ENCODE peak calls at places on chromosomes 12 and 14, in five cellular contexts. V is ovary; Y is kidney epithelial cell; S is fibroblast of mammary gland; J is CD8-positive, alpha-beta T cell. A is an unnamed sample.

GRCh38 chr14:106039400-106039799 is 513.0 kb downstream of the TMEM121 start:
- DNase-seq in J (peak), Y (no peak), S (peak), V (no peak), A (no peak)

GRCh38 chr12:52370906-52371608 is 3.8 kb upstream of the KRT85 start:
- DNase-seq in V (peak), J (no peak), Y (peak), S (peak), A (peak)

GRCh38 chr14:102226356-102227125 is 78.4 kb downstream of the MOK start:
- DNase-seq in V (no peak), J (no peak), S (no peak), Y (no peak), A (no peak)

GRCh38 chr14:69398053-69398817 is at the start of the genes ERH and SLC39A9:
- DNase-seq in S (peak), V (peak), J (peak), Y (peak), A (peak)

GRCh38 chr14:102817318-102817717 is 40.1 kb downstream of the TRAF3 start:
- DNase-seq in J (no peak), S (no peak), V (no peak), Y (no peak), A (no peak)

GRCh38 chr14:23299558-23299957 is 3.1 kb downstream of the PPP1R3E start:
- DNase-seq in S (peak), V (no peak), J (no peak), Y (no peak), A (peak)

GRCh38 chr12:114319422-114319821 is 86.5 kb downstream of the TBX5 start:
- DNase-seq in Y (no peak), S (peak), J (no peak), V (no peak), A (peak)

GRCh38 chr14:99603471-99603933 is 505 bp downstream of the CCDC85C start:
- DNase-seq in Y (no peak), V (peak), J (peak), S (peak), A (no peak)

GRCh38 chr14:26104686-26105085 is 493.1 kb downstream of the NOVA1 start:
- DNase-seq in V (no peak), S (no peak), Y (no peak), J (no peak), A (no peak)

GRCh38 chr14:91889477-91890211 is 22.3 kb upstream of the TC2N start:
- DNase-seq in Y (no peak), J (no peak), S (no peak), V (peak), A (no peak)

GRCh38 chr14:53306267-53306721 is 153.2 kb upstream of the DDHD1 start:
- DNase-seq in Y (no peak), S (peak), V (peak), J (peak), A (peak)

GRCh38 chr12:121120323-121120722 is 12.4 kb upstream of the P2RX7 start:
- DNase-seq in Y (no peak), V (no peak), J (no peak), S (no peak), A (no peak)

GRCh38 chr14:69858801-69859200 is 20.4 kb upstream of the SMOC1 start:
- DNase-seq in S (no peak), V (no peak), J (no peak), Y (no peak), A (no peak)

GRCh38 chr12:101908395-101908794 is 31.0 kb downstream of the DRAM1 start:
- DNase-seq in V (no peak), J (no peak), S (no peak), Y (no peak), A (no peak)

GRCh38 chr12:75087656-75088055 is 122.0 kb downstream of the KCNC2 start:
- DNase-seq in Y (no peak), J (no peak), S (peak), V (no peak), A (no peak)

GRCh38 chr12:55112378-55112777 is 13.8 kb upstream of the OR9K2 start:
- DNase-seq in S (no peak), J (no peak), Y (no peak), V (no peak), A (no peak)

GRCh38 chr12:99059824-99060526 is 414.9 kb downstream of the APAF1 start:
- DNase-seq in S (peak), J (no peak), Y (no peak), V (no peak), A (no peak)

GRCh38 chr12:104682790-104683279 is 226.1 kb downstream of the CHST11 start:
- DNase-seq in V (no peak), Y (no peak), S (no peak), J (peak), A (no peak)

GRCh38 chr14:33930464-33930863 is 20.4 kb downstream of the EGLN3 start:
- DNase-seq in Y (no peak), S (peak), V (no peak), J (no peak), A (no peak)

GRCh38 chr12:130440411-130441080 is 102.9 kb downstream of the PIWIL1 start:
- DNase-seq in S (no peak), J (no peak), Y (no peak), V (no peak), A (no peak)

DNA sequence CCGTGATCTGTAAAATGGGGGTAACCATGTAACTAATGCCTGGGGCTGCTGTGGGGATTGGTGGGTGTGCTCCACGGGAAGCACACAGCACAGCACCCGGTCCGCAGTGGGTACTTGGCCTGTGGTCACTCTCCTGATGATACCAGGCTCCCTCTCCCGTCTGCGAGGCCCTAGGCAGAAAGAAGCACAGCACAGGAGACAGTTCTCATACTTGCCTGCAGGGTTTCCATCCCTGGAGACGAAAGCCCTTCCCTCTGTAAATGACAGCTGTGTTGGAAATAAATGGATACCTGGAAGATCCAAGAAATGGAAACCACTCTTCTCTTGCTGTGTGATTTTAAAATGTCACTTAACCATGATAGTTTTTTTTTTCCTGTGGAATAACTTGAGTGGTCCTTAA is 7.9 kb upstream of the PRMT8 start:
- DNase-seq in V (no peak), J (no peak), Y (no peak), S (no peak), A (no peak)
- H3K4me3 ChIP-seq in V (no peak), J (no peak), Y (no peak), S (no peak), A (no peak)

DNA sequence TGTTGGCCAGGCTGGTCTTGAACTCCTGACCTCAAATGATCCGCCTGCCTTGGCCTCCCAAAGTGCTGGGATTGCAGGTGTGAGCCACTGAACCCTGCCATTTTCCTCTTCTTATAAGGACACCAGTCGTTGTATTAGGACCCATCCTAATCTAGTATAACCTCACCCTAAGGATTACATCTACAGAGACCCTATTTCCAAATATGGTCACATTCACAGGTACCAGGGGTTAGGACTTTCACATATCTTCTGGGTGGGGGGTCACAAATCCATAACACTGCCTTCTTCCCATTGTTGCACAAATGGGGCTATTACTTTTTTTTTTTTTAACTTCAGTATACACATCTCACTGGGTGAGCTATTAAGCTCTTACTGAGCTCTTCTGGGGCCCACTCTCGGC is 38.6 kb downstream of the ARF6 start:
- DNase-seq in J (no peak), S (no peak), V (no peak), Y (no peak), A (no peak)
- TF ChIP-seq CTCF in J (no peak), S (no peak), V (no peak), Y (no peak), A (no peak)

GRCh38 chr12:16112626-16113560 is 164.6 kb downstream of the SLC15A5 start:
- DNase-seq in Y (no peak), V (no peak), S (peak), J (no peak), A (peak)
- H3K4me3 ChIP-seq in Y (no peak), V (no peak), S (no peak), J (no peak), A (no peak)

DNA sequence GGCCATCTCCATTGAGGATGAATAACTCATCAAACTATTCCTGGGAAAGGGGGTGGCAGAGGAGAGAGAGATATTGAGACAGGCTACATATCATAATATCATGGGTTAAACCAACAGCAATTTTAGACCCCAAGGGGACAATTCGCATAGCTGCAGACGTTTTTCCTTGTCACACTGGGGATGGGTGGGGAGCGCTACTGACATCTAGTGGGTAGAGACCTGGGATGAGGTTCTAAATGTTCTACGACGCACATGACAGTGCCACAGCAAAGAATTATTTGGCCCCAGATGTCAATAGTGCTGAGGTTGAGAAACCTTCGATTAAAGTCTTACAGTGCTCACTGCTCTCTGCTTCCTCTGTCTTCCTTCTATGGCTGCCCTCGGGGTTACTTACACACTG is 425.6 kb downstream of the NRXN3 start:
- DNase-seq in J (no peak), Y (no peak), V (no peak), S (no peak), A (no peak)
- TF ChIP-seq CTCF in J (no peak), Y (peak), V (no peak), S (peak), A (peak)

GRCh38 chr12:25069221-25069620 is 120.3 kb upstream of the BCAT1 start:
- DNase-seq in Y (no peak), V (no peak), J (no peak), S (no peak), A (no peak)
- H3K4me3 ChIP-seq in Y (no peak), V (no peak), J (no peak), S (no peak), A (no peak)

GRCh38 chr12:66103011-66103913 is 27.3 kb downstream of the LLPH start:
- DNase-seq in Y (no peak), V (no peak), S (no peak), J (no peak), A (no peak)
- TF ChIP-seq CTCF in Y (no peak), V (no peak), S (no peak), J (no peak), A (no peak)

DNA sequence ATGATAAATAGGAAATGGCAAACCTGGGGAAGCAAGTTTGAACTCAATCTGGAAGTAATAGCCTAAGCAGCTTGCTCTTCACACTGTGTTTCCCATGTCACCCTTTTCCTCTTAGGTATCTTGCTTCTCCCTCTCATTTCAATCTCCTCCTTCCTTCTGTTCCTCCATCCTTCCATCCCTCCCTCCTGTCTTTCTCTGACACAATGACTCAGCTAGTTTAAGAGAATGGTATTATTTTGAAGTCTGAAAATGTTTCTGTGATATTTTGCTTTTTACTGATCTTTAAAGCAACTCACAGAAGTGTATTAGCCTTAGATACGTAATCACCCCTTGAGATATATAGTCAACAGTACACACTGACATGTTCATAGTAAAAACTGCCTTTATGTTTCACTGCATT is 55.9 kb upstream of the FGD4 start:
- DNase-seq in S (no peak), V (no peak), Y (no peak), J (no peak), A (no peak)
- H3K4me3 ChIP-seq in S (no peak), V (no peak), Y (no peak), J (no peak), A (no peak)

GRCh38 chr14:29426083-29426482 is 501.6 kb downstream of the PRKD1 start:
- DNase-seq in Y (no peak), S (no peak), V (no peak), J (no peak), A (no peak)

GRCh38 chr14:29419736-29420135 is 507.9 kb downstream of the PRKD1 start:
- DNase-seq in J (no peak), S (no peak), V (no peak), Y (no peak), A (no peak)

DNA sequence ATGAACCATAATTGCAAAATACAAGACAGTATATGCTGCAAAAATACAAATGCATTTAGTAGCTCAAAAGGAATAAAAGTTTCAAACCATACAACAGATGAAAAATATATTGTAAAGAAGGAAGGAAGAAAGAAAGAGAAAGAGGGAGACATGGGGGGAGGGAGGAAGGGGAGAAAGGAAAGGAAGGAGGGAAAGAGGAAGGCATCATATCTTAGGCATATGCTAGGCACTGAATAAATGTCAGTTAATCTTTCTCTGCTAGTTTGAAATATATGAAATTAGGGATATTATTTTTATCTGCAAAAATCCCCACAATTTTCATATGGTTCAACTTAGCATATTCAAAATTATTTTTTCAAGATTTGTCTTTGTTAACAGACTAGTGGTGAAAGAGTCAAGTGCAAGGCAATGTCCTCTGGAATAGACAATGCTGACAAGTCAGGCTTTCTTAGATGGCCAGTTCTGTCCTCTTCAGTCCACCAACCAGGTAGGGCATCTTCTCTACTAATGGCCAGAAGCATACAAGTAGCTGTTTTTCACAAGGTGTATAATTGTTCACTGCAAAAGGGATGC is 506.4 kb downstream of the PRKD1 start:
- DNase-seq in Y (no peak), V (no peak), J (no peak), S (no peak), A (no peak)
- TF ChIP-seq CTCF in Y (no peak), V (no peak), J (no peak), S (peak), A (no peak)

GRCh38 chr12:68233498-68233897 is 7.9 kb upstream of the IL26 start:
- DNase-seq in Y (no peak), V (no peak), S (no peak), J (no peak), A (no peak)

GRCh38 chr12:68231707-68232106 is 6.1 kb upstream of the IL26 start:
- DNase-seq in J (no peak), Y (no peak), V (no peak), S (no peak), A (no peak)

GRCh38 chr12:68231229-68231628 is 5.6 kb upstream of the IL26 start:
- DNase-seq in V (no peak), J (no peak), S (no peak), Y (no peak), A (no peak)

GRCh38 chr12:68227356-68227755 is 1.7 kb upstream of the IL26 start:
- DNase-seq in V (no peak), S (no peak), J (no peak), Y (no peak), A (no peak)

DNA sequence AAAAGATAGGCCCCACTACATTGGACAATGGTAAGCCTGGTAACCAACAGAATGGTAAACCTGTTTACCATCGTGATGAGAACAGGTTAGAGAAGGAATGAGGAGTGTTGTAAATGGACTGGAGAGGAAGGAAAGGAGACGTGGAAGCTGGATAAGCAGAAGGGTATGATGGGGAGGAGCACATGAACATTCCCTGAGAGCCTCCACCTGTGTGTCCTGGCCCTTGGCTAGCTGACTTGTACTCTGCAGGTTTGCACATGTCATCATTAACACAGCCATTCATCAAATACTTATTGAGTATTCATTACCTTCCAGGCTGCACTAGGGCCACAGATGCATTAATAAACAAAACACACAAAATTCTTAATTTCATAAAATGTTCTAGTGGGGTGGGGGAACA is 4.3 kb upstream of the IL26 start:
- DNase-seq in S (no peak), Y (no peak), V (no peak), J (no peak), A (no peak)
- H3K4me3 ChIP-seq in S (no peak), Y (no peak), V (no peak), J (no peak), A (no peak)

DNA sequence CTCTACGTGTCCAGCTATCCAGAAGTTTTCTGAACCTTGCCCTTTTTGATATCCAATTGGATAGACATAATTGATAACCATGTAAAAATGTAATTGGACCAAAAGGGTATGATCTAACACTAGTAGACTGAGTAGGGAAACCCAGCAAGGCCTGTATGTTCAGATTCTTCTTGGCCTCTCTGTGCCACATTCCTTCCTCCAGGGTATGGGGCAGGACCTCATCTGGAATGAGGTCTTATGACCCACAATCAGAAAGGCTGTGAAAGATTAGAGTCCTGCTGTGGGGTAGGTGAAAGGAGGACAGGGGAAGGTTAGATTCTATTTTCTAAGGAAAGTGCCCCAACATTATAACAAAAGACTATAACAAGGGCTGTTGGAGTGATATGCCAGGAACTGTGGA is 51.3 kb upstream of the A2ML1 start:
- DNase-seq in S (no peak), J (no peak), Y (no peak), V (no peak), A (no peak)
- TF ChIP-seq CTCF in S (no peak), J (no peak), Y (no peak), V (no peak), A (no peak)